ENCODE peak calls at places on chromosomes 11 and 22, in four cellular contexts. H is CD8-positive, alpha-beta T cell; O is heart left ventricle; G is spleen. T is an unnamed sample.

GRCh38 chr11:84097186-84097585 is 811.0 kb upstream of the CCDC90B start:
- DNase-seq in H (no peak), O (no peak), G (no peak), T (no peak)

GRCh38 chr11:15059132-15059531 is 14.3 kb upstream of the CALCB start:
- DNase-seq in H (no peak), O (no peak), G (no peak), T (peak; percentile 23)

GRCh38 chr11:86940122-86940777 is 14.9 kb downstream of the FZD4 start:
- DNase-seq in H (no peak), O (no peak), G (no peak), T (peak; percentile 87)

GRCh38 chr11:117564321-117564720 is 232.7 kb downstream of the DSCAML1 start:
- DNase-seq in H (no peak), O (peak; percentile 17), G (peak; percentile 36), T (no peak)

GRCh38 chr22:17441326-17441725 is 72.1 kb downstream of the CECR2 start:
- DNase-seq in H (no peak), O (no peak), G (no peak), T (no peak)

GRCh38 chr22:44042822-44043221 is 18.7 kb downstream of the PARVB start:
- DNase-seq in H (no peak), O (no peak), G (no peak), T (peak; percentile 45)

GRCh38 chr22:16601437-16602223 is 9.0 kb upstream of the CCT8L2 start:
- DNase-seq in H (no peak), O (no peak), G (peak; percentile 76), T (no peak)

GRCh38 chr11:10893713-10894112 is 35.9 kb upstream of the ZBED5 start:
- DNase-seq in H (no peak), O (no peak), G (no peak), T (peak; percentile 86)

GRCh38 chr22:45830531-45831245 is 146.3 kb downstream of the WNT7B start:
- DNase-seq in H (no peak), O (no peak), G (no peak), T (peak; percentile 71)

GRCh38 chr22:38088723-38089473 is 4.9 kb upstream of the SLC16A8 start:
- DNase-seq in H (no peak), O (no peak), G (no peak), T (peak; percentile 36)

GRCh38 chr11:16959528-16960100 is 54.6 kb downstream of the PLEKHA7 start:
- DNase-seq in H (no peak), O (no peak), G (no peak), T (no peak)

GRCh38 chr11:130168105-130168504 is 8.5 kb downstream of the ST14 start:
- DNase-seq in H (no peak), O (no peak), G (no peak), T (peak; percentile 94)

GRCh38 chr11:59779487-59779886 is 24.3 kb downstream of the STX3 start:
- DNase-seq in H (no peak), O (no peak), G (no peak), T (no peak)

GRCh38 chr22:37165066-37165465 is 15.3 kb upstream of the IL2RB start:
- DNase-seq in H (no peak), O (peak; percentile 21), G (peak; percentile 46), T (no peak)

GRCh38 chr11:78156081-78156844 is 16.8 kb upstream of the ALG8 start:
- DNase-seq in H (no peak), O (no peak), G (peak; percentile 31), T (no peak)

GRCh38 chr11:111694851-111695250 is 71.3 kb downstream of the PPP2R1B start:
- DNase-seq in H (no peak), O (no peak), G (no peak), T (peak; percentile 99)

GRCh38 chr11:3745161-3745560 is 52.2 kb downstream of the NUP98 start:
- DNase-seq in H (no peak), O (no peak), G (no peak), T (no peak)

GRCh38 chr11:119496997-119497396 is 74.0 kb upstream of the THY1 start:
- DNase-seq in H (no peak), O (no peak), G (no peak), T (no peak)

GRCh38 chr11:28026634-28027290 is 81.2 kb downstream of the KIF18A start:
- DNase-seq in H (no peak), O (no peak), G (no peak), T (no peak)

GRCh38 chr11:13287026-13287425 is 9.4 kb downstream of the BMAL1 start:
- DNase-seq in H (no peak), O (no peak), G (no peak), T (no peak)

GRCh38 chr11:2265854-2266585 is 4.4 kb downstream of the ASCL2 start:
- DNase-seq in H (no peak), O (no peak), G (no peak), T (no peak)

GRCh38 chr11:94557391-94557790 is 9.8 kb upstream of the PIWIL4 start:
- DNase-seq in H (no peak), O (no peak), G (no peak), T (peak; percentile 24)

GRCh38 chr11:26618441-26618840 is 46.4 kb upstream of the MUC15 start:
- DNase-seq in H (no peak), O (no peak), G (no peak), T (no peak)

GRCh38 chr22:42651134-42651533 is 1.9 kb upstream of the CYB5R3 start:
- DNase-seq in H (no peak), O (no peak), G (no peak), T (peak; percentile 25)

GRCh38 chr11:2975594-2975993 is 16.5 kb downstream of the NAP1L4 start:
- DNase-seq in H (peak; percentile 21), O (no peak), G (no peak), T (peak; percentile 60)

GRCh38 chr11:20865161-20865560 is 195.8 kb downstream of the NELL1 start:
- DNase-seq in H (no peak), O (no peak), G (no peak), T (no peak)

GRCh38 chr11:3995949-3996554 is 98.5 kb upstream of the RRM1 start:
- DNase-seq in H (no peak), O (no peak), G (no peak), T (peak; percentile 68)

GRCh38 chr11:10931761-10932700 is 74.2 kb upstream of the ZBED5 start:
- DNase-seq in H (no peak), O (no peak), G (no peak), T (no peak)

GRCh38 chr11:80702264-80702663 is 1261.4 kb upstream of the TENM4 start:
- DNase-seq in H (no peak), O (no peak), G (no peak), T (peak; percentile 4)

GRCh38 chr11:95835351-95835750 is 45.1 kb downstream of the CEP57 start:
- DNase-seq in H (no peak), O (no peak), G (no peak), T (peak; percentile 16)

GRCh38 chr11:70951139-70951804 is 301.1 kb downstream of the SHANK2 start:
- DNase-seq in H (no peak), O (no peak), G (no peak), T (no peak)

GRCh38 chr22:49203091-49203862 is 624.4 kb downstream of the BRD1 start:
- DNase-seq in H (no peak), O (peak; percentile 57), G (peak; percentile 41), T (no peak)

GRCh38 chr11:33778682-33779081 is 4.4 kb upstream of the FBXO3 start:
- DNase-seq in H (no peak), O (no peak), G (no peak), T (peak; percentile 84)

GRCh38 chr11:2793781-2794418 is 91.7 kb downstream of the CDKN1C start:
- DNase-seq in H (no peak), O (peak; percentile 47), G (peak; percentile 55), T (no peak)

GRCh38 chr11:3623126-3623525 is 18.7 kb downstream of the ART5 start:
- DNase-seq in H (no peak), O (no peak), G (peak; percentile 29), T (no peak)

GRCh38 chr11:33172996-33173395 is 11.7 kb upstream of the CSTF3 start:
- DNase-seq in H (no peak), O (no peak), G (no peak), T (peak; percentile 39)

GRCh38 chr11:75351541-75352416 is at the start of gene ARRB1:
- DNase-seq in H (peak; percentile 41), O (peak; percentile 89), G (peak; percentile 89), T (no peak)

DNA sequence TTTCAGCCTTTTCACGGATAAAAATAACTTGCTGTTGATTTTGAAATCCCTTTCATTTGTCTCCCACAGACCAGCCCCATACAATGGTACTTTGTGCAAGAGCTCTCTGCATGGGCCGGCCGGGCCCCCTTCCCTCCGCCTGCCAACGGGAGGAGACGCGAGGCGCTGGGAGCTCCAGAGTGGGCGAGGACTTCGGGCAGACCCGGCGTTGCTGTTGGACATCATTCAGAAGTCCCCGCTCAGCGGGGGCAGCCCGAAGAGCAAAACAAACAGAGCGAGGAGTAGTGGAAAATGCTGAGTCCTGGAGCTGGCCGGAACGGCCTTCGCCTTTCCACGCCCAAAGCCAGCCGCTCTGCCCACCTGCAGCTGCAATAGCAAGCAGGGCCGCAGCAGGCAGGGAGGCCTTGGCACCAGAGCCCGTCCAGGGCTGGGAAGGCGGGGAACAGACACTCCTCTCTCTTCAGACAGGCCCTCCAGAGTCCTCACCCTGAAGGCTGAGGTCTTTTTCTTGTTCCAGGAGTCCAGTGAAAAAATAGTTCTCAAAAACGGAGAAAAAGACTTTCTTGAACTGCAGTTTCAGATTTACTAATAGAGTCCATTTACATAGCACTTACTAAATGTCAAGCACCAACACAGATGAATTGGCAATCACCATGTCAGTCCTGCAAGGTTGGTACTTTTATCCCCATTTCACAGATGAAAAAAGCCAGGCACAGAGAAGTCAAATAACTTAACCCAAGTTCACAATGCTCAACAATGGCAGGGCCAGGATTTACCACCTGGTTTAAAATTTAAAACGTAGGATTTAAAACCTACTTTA is 135.5 kb downstream of the ETS1 start:
- DNase-seq in H (no peak), O (peak; percentile 78), G (peak; percentile 70), T (peak; percentile 54)
- H3K4me3 ChIP-seq in H (no peak overlapping the region), O (peak overlapping the region; percentile 8), G (no peak overlapping the region), T (no peak overlapping the region)

GRCh38 chr11:62082292-62082657 is 41.5 kb upstream of the INCENP start:
- DNase-seq in H (no peak), O (no peak), G (no peak), T (no peak)
- TF ChIP-seq CTCF in H (no peak), O (no peak), G (no peak), T (no peak)

DNA sequence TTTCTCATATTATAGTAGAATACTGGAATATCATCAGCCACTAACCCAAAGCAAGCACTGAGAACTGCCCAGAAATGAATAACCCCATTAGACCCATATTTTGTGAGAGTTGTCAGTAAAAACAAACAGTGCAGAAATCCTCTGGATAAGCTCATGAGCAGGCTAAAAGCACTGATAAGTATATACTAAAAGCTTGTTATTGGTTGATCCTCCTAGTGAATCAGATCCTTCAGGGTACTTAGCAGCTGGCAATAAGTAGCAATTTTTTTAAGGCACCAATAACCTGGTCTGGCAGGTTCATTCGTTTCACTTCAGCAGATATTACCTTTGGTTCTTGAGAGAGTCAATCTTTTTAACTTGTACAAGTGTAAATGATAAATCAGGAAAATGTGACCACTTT is 1.2 kb downstream of the NOX4 start:
- DNase-seq in H (no peak), O (no peak), G (no peak), T (no peak)
- H3K4me3 ChIP-seq in H (no peak overlapping the region), O (peak overlapping the region; percentile 48), G (no peak overlapping the region), T (no peak overlapping the region)

GRCh38 chr11:73931039-73931645 is 19.7 kb upstream of the DNAJB13 start:
- DNase-seq in H (no peak), O (no peak), G (no peak), T (peak; percentile 85)
- TF ChIP-seq CTCF in H (no peak), O (no peak), G (no peak), T (peak; percentile 50)

T was measured in fibroblast of mammary gland.